ENCODE peak calls at places on chromosome 2, in five cellular contexts. H is GM23338; P is astrocyte of the hippocampus; U is neuronal stem cell; R is activated naive CD8-positive, alpha-beta T cell treated with anti-CD3 and anti-CD28 coated beads for 36 hours. T is an unnamed sample.

GRCh38 chr2:11624893-11625292 is 45.1 kb downstream of the NTSR2 start:
- DNase-seq in U (no peak), P (no peak), H (no peak), R (no peak), T (no peak)

GRCh38 chr2:45591073-45591472 is 20.0 kb downstream of the SRBD1 start:
- DNase-seq in P (no peak), R (no peak), H (no peak), U (no peak), T (no peak)

GRCh38 chr2:102114290-102114721 is 28.2 kb upstream of the IL1R1 start:
- DNase-seq in U (no peak), R (no peak), P (peak; percentile 96), H (no peak), T (peak; percentile 25)

GRCh38 chr2:184203661-184204060 is 394.7 kb upstream of the ZNF804A start:
- DNase-seq in R (no peak), P (no peak), H (no peak), U (no peak), T (no peak)

GRCh38 chr2:234595829-234596228 is 98.9 kb upstream of the ARL4C start:
- DNase-seq in P (peak; percentile 61), H (no peak), R (no peak), U (no peak), T (no peak)

GRCh38 chr2:118850901-118851268 is 3.4 kb upstream of the EN1 start:
- DNase-seq in H (peak; percentile 52), R (no peak), P (no peak), U (no peak), T (no peak)

GRCh38 chr2:230318190-230319121 is 8.5 kb upstream of the SP140L start:
- DNase-seq in U (no peak), R (no peak), H (no peak), P (no peak), T (no peak)

GRCh38 chr2:35784777-35785176 is 570.8 kb upstream of the CRIM1 start:
- DNase-seq in H (no peak), P (no peak), U (no peak), R (no peak), T (no peak)

GRCh38 chr2:36951574-36951973 is 14.8 kb downstream of the STRN start:
- DNase-seq in P (no peak), R (no peak), U (no peak), H (no peak), T (no peak)

GRCh38 chr2:140695163-140695562 is 1435.7 kb downstream of the LRP1B start:
- DNase-seq in P (no peak), U (no peak), H (peak; percentile 36), R (no peak), T (no peak)

GRCh38 chr2:20071397-20072383 is 20.3 kb upstream of the LAPTM4A start:
- DNase-seq in R (no peak), H (peak; percentile 62), U (no peak), P (peak; percentile 66), T (no peak)

GRCh38 chr2:107719781-107720180 is 106.9 kb upstream of the RGPD4 start:
- DNase-seq in P (peak; percentile 1), R (no peak), H (peak; percentile 14), U (no peak), T (no peak)

GRCh38 chr2:75545917-75546316 is 14.8 kb downstream of the EVA1A start:
- DNase-seq in U (no peak), P (no peak), R (no peak), H (no peak), T (no peak)

GRCh38 chr2:15816674-15817406 is 123.5 kb upstream of the MYCN start:
- DNase-seq in R (no peak), U (no peak), P (no peak), H (no peak), T (no peak)

GRCh38 chr2:191748050-191748449 is 70.1 kb downstream of the NABP1 start:
- DNase-seq in P (peak; percentile 75), R (no peak), H (no peak), U (no peak), T (no peak)

GRCh38 chr2:47907097-47907781 is 941 bp upstream of the FBXO11 start:
- DNase-seq in U (no peak), P (no peak), H (peak; percentile 63), R (no peak), T (peak; percentile 28)

GRCh38 chr2:237306083-237306786 is 107.7 kb downstream of the COL6A3 start:
- DNase-seq in H (no peak), P (peak; percentile 50), U (no peak), R (no peak), T (no peak)

GRCh38 chr2:83596592-83597339 is 862.3 kb downstream of the SUCLG1 start:
- DNase-seq in U (no peak), H (no peak), P (no peak), R (no peak), T (no peak)

GRCh38 chr2:96251721-96252292 is 14.0 kb downstream of the TMEM127 start:
- DNase-seq in H (peak; percentile 28), P (peak; percentile 96), U (peak; percentile 74), R (no peak), T (no peak)

GRCh38 chr2:205405194-205405593 is 277.1 kb upstream of the NRP2 start:
- DNase-seq in P (peak; percentile 26), H (no peak), R (no peak), U (no peak), T (no peak)

GRCh38 chr2:239312081-239312501 is 88.7 kb downstream of the HDAC4 start:
- DNase-seq in P (no peak), H (no peak), U (no peak), R (no peak), T (no peak)

GRCh38 chr2:67234443-67234842 is 162.7 kb upstream of the ETAA1 start:
- DNase-seq in P (peak; percentile 26), H (peak; percentile 67), R (no peak), U (peak; percentile 15), T (no peak)

GRCh38 chr2:174158003-174158402 is 90.3 kb downstream of the OLA1 start:
- DNase-seq in P (peak; percentile 33), R (peak; percentile 6), H (peak; percentile 90), U (peak; percentile 20), T (peak; percentile 21)

GRCh38 chr2:95305341-95306058 is 8.4 kb downstream of the KCNIP3 start:
- DNase-seq in P (peak; percentile 85), U (no peak), H (no peak), R (no peak), T (no peak)

GRCh38 chr2:241609859-241610793 is 26.8 kb downstream of the THAP4 start:
- DNase-seq in H (peak; percentile 97), R (peak; percentile 98), P (peak; percentile 96), U (peak; percentile 89), T (peak; percentile 91)

GRCh38 chr2:68799138-68799537 is 64.5 kb downstream of the ARHGAP25 start:
- DNase-seq in R (no peak), H (no peak), U (no peak), P (no peak), T (no peak)

GRCh38 chr2:60152226-60152833 is 401.1 kb downstream of the BCL11A start:
- DNase-seq in P (peak; percentile 38), H (peak; percentile 82), R (no peak), U (no peak), T (no peak)